ENCODE peak calls at places on chromosomes 1 and 21, in eight cellular contexts. S is tibial artery, U is thoracic aorta, A is H9, N is small intestine, K is esophagus squamous epithelium, D is GM23248, W is psoas muscle. F is an unnamed sample. For H3K9me3, the result is how much of the 10 kb centered on the place peaks cover.

GRCh38 chr1:161021168-161021958 is 411 bp upstream of the F11R start:
- DNase-seq in W (peak), S (peak), K (peak), D (peak), A (peak), U (no peak), N (peak), F (peak)

GRCh38 chr1:21175670-21176581 is 771 bp downstream of the EIF4G3 start:
- DNase-seq in W (peak), S (no peak), D (peak), N (peak), U (no peak), A (peak), K (no peak), F (peak)

GRCh38 chr1:18294437-18295176 is 186.1 kb upstream of the KLHDC7A start:
- DNase-seq in N (no peak), U (no peak), D (no peak), K (no peak), A (peak), W (no peak), S (no peak), F (no peak)

GRCh38 chr1:93758842-93759515 is 77.3 kb upstream of the BCAR3 start:
- DNase-seq in U (no peak), S (no peak), W (no peak), A (no peak), D (peak), N (no peak), K (no peak), F (no peak)

GRCh38 chr21:34035619-34036354 is 37.6 kb upstream of the MRPS6 start:
- DNase-seq in A (no peak), U (no peak), D (no peak), S (no peak), K (no peak), W (no peak), N (no peak), F (no peak)

GRCh38 chr1:31064685-31065309 is 720 bp downstream of the PUM1 start:
- DNase-seq in W (no peak), U (no peak), S (peak), A (no peak), N (peak), K (no peak), D (peak), F (peak)

GRCh38 chr1:118253310-118253903 is 68.4 kb upstream of the SPAG17 start:
- DNase-seq in W (no peak), N (no peak), D (no peak), U (no peak), S (no peak), A (no peak), K (no peak), F (no peak)

GRCh38 chr1:72050551-72050950 is 231.8 kb downstream of the NEGR1 start:
- DNase-seq in D (no peak), S (no peak), K (no peak), U (no peak), A (no peak), N (no peak), W (no peak), F (no peak)

GRCh38 chr1:207822124-207822601 is 70.3 kb downstream of the CD46 start:
- DNase-seq in S (peak), A (no peak), W (peak), N (no peak), K (no peak), U (no peak), D (no peak), F (no peak)

GRCh38 chr21:40832316-40832715 is 14.6 kb downstream of the DSCAM start:
- DNase-seq in S (no peak), W (no peak), U (no peak), N (no peak), D (no peak), A (no peak), K (no peak), F (no peak)

GRCh38 chr1:151574575-151575529 is 34.7 kb downstream of the TUFT1 start:
- DNase-seq in S (no peak), K (no peak), W (no peak), N (no peak), D (peak), U (no peak), A (no peak), F (no peak)

GRCh38 chr21:41229527-41230248 is 61.7 kb downstream of the BACE2 start:
- DNase-seq in N (no peak), U (no peak), K (no peak), W (no peak), S (no peak), A (no peak), D (no peak), F (no peak)

GRCh38 chr1:161233102-161233501 is 4.9 kb downstream of the NR1I3 start:
- DNase-seq in A (no peak), K (no peak), N (no peak), S (no peak), W (no peak), D (no peak), U (no peak), F (no peak)

GRCh38 chr1:46152021-46152420 is 19.6 kb upstream of the PIK3R3 start:
- DNase-seq in D (peak), U (no peak), S (no peak), N (no peak), K (no peak), A (no peak), W (no peak), F (no peak)

GRCh38 chr1:164155337-164155850 is 403.6 kb upstream of the PBX1 start:
- DNase-seq in W (no peak), N (no peak), K (no peak), U (no peak), A (no peak), S (no peak), D (no peak), F (no peak)
- H3K27ac ChIP-seq in W (no peak), N (no peak), K (no peak), U (no peak), A (no peak), S (no peak), D (no peak), F (no peak)

DNA sequence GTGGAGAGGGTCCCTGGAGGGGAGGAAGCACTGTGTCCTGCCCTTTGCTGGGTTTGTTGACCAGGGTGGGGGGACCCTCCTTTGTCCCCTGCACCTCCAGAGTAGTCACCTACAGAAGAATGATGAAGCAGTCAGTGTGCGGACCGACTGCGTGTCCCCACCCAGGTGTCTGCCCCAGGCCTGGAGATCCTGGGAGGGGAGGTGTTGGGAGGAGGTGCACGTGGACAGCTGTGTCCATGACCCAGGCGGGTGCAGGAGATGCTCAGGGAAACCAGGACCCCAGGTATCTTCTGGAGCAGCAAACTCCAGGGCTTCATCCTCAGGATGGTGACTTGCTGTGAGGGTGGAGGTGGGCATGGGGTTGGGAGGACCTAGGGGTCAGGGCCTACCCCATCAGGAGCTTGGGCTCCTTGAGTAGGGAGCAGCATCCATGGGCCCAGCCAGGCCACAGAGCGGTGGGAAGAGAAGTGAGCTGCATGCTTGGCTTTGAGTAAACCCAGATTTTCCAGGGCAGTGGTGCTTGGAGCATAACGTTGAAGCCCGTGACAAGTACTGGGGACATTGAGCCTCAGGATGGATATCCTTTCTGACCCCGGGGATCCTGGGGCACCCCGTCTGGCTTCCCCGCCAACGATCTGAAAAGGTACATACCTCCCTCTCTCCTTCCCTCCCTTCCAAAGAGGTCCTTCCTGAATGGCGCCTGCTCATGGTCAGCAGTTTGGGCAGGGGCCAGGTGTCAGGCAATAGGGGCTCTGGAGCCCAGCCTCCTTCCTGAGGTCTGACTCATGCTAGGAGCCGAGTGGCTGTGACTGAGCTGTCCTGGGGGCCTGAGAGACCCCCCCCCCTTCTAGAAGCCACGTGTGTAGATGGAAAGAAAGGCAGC is 13.7 kb downstream of the ACTRT2 start:
- DNase-seq in A (no peak), S (peak), K (no peak), N (no peak), W (peak), D (no peak), U (no peak), F (no peak)
- H3K9me3 ChIP-seq in A (under half), S (under half), K (under half), N (under half), W (under half), D (under half), U (under half), F (under half)

GRCh38 chr1:77942400-77943140 is 36.3 kb downstream of the FUBP1 start:
- DNase-seq in D (no peak), W (no peak), N (no peak), S (no peak), A (no peak), K (no peak), U (no peak), F (no peak)
- H3K27ac ChIP-seq in D (no peak), W (no peak), N (no peak), S (peak), A (no peak), K (no peak), U (no peak), F (no peak)

GRCh38 chr1:227666286-227666685 is 68.8 kb downstream of the JMJD4 start:
- DNase-seq in D (peak), K (no peak), W (no peak), U (no peak), N (no peak), A (no peak), S (no peak), F (no peak)
- H3K9me3 ChIP-seq in D (under half), K (half or more), W (half or more), U (half or more), N (under half), A (half or more), S (under half), F (under half)

GRCh38 chr1:156055343-156055645 is 712 bp downstream of the LAMTOR2 start:
- DNase-seq in U (no peak), K (no peak), D (no peak), W (no peak), S (no peak), A (no peak), N (no peak), F (no peak)
- H3K27ac ChIP-seq in U (peak), K (peak), D (peak), W (peak), S (peak), A (no peak), N (peak), F (peak)